ENCODE peak calls at places on chromosome 7, in ten cellular contexts. One of them, this sample, is unnamed.

GRCh38 chr7:94696981-94697670 is 41.2 kb upstream of the SGCE start:
- DNase-seq in non-pigmented ciliary epithelial cell: peak
- DNase-seq in kidney tubule cell: peak
- DNase-seq in NCI-H1105: no peak
- DNase-seq in foreskin fibroblast: peak
- DNase-seq in effector CD4-positive, alpha-beta T cell: no peak
- DNase-seq in heart right ventricle: no peak
- DNase-seq in NCI-H1417 treated with DMSO at 0.1 percent for 48 hours: no peak
- DNase-seq in fibroblast of gingiva: peak
- DNase-seq in stimulated activated naive CD8-positive, alpha-beta T cell treated with anti-CD3 and anti-CD28 coated beads, Interleukin-15, amount 100 ng/mL, for 72 hours: no peak
- DNase-seq in this sample: peak

GRCh38 chr7:129739427-129739826 is 127.9 kb downstream of the NRF1 start:
- DNase-seq in NCI-H1105: no peak
- DNase-seq in fibroblast of gingiva: no peak
- DNase-seq in heart right ventricle: no peak
- DNase-seq in non-pigmented ciliary epithelial cell: peak
- DNase-seq in kidney tubule cell: peak
- DNase-seq in foreskin fibroblast: peak
- DNase-seq in effector CD4-positive, alpha-beta T cell: no peak
- DNase-seq in NCI-H1417 treated with DMSO at 0.1 percent for 48 hours: no peak
- DNase-seq in stimulated activated naive CD8-positive, alpha-beta T cell treated with anti-CD3 and anti-CD28 coated beads, Interleukin-15, amount 100 ng/mL, for 72 hours: no peak
- DNase-seq in this sample: peak

GRCh38 chr7:79471283-79471682 is 17.8 kb upstream of the MAGI2 start:
- DNase-seq in heart right ventricle: no peak
- DNase-seq in effector CD4-positive, alpha-beta T cell: no peak
- DNase-seq in foreskin fibroblast: no peak
- DNase-seq in non-pigmented ciliary epithelial cell: no peak
- DNase-seq in stimulated activated naive CD8-positive, alpha-beta T cell treated with anti-CD3 and anti-CD28 coated beads, Interleukin-15, amount 100 ng/mL, for 72 hours: no peak
- DNase-seq in fibroblast of gingiva: no peak
- DNase-seq in kidney tubule cell: no peak
- DNase-seq in NCI-H1105: no peak
- DNase-seq in NCI-H1417 treated with DMSO at 0.1 percent for 48 hours: no peak
- DNase-seq in this sample: no peak

GRCh38 chr7:42502022-42502421 is 265.0 kb upstream of the GLI3 start:
- DNase-seq in NCI-H1105: no peak
- DNase-seq in effector CD4-positive, alpha-beta T cell: no peak
- DNase-seq in NCI-H1417 treated with DMSO at 0.1 percent for 48 hours: no peak
- DNase-seq in stimulated activated naive CD8-positive, alpha-beta T cell treated with anti-CD3 and anti-CD28 coated beads, Interleukin-15, amount 100 ng/mL, for 72 hours: no peak
- DNase-seq in heart right ventricle: no peak
- DNase-seq in foreskin fibroblast: no peak
- DNase-seq in fibroblast of gingiva: no peak
- DNase-seq in non-pigmented ciliary epithelial cell: peak
- DNase-seq in kidney tubule cell: peak
- DNase-seq in this sample: no peak

GRCh38 chr7:4025694-4026615 is 656.1 kb upstream of the FOXK1 start:
- DNase-seq in non-pigmented ciliary epithelial cell: no peak
- DNase-seq in effector CD4-positive, alpha-beta T cell: no peak
- DNase-seq in NCI-H1105: no peak
- DNase-seq in fibroblast of gingiva: no peak
- DNase-seq in NCI-H1417 treated with DMSO at 0.1 percent for 48 hours: no peak
- DNase-seq in foreskin fibroblast: no peak
- DNase-seq in kidney tubule cell: no peak
- DNase-seq in stimulated activated naive CD8-positive, alpha-beta T cell treated with anti-CD3 and anti-CD28 coated beads, Interleukin-15, amount 100 ng/mL, for 72 hours: no peak
- DNase-seq in heart right ventricle: no peak
- DNase-seq in this sample: no peak

GRCh38 chr7:100106633-100107032 is 5.2 kb downstream of the AP4M1 start:
- DNase-seq in stimulated activated naive CD8-positive, alpha-beta T cell treated with anti-CD3 and anti-CD28 coated beads, Interleukin-15, amount 100 ng/mL, for 72 hours: no peak
- DNase-seq in foreskin fibroblast: no peak
- DNase-seq in NCI-H1105: no peak
- DNase-seq in effector CD4-positive, alpha-beta T cell: no peak
- DNase-seq in non-pigmented ciliary epithelial cell: no peak
- DNase-seq in NCI-H1417 treated with DMSO at 0.1 percent for 48 hours: no peak
- DNase-seq in heart right ventricle: no peak
- DNase-seq in fibroblast of gingiva: no peak
- DNase-seq in kidney tubule cell: no peak
- DNase-seq in this sample: no peak

GRCh38 chr7:136034132-136034531 is 57.0 kb upstream of the MTPN start:
- DNase-seq in heart right ventricle: no peak
- DNase-seq in foreskin fibroblast: no peak
- DNase-seq in effector CD4-positive, alpha-beta T cell: no peak
- DNase-seq in kidney tubule cell: no peak
- DNase-seq in NCI-H1417 treated with DMSO at 0.1 percent for 48 hours: no peak
- DNase-seq in NCI-H1105: no peak
- DNase-seq in non-pigmented ciliary epithelial cell: no peak
- DNase-seq in stimulated activated naive CD8-positive, alpha-beta T cell treated with anti-CD3 and anti-CD28 coated beads, Interleukin-15, amount 100 ng/mL, for 72 hours: no peak
- DNase-seq in fibroblast of gingiva: no peak
- DNase-seq in this sample: no peak

GRCh38 chr7:140646931-140647647 is 6.5 kb upstream of the DENND2A start:
- DNase-seq in heart right ventricle: peak
- DNase-seq in effector CD4-positive, alpha-beta T cell: no peak
- DNase-seq in foreskin fibroblast: no peak
- DNase-seq in fibroblast of gingiva: peak
- DNase-seq in stimulated activated naive CD8-positive, alpha-beta T cell treated with anti-CD3 and anti-CD28 coated beads, Interleukin-15, amount 100 ng/mL, for 72 hours: peak
- DNase-seq in NCI-H1105: peak
- DNase-seq in non-pigmented ciliary epithelial cell: no peak
- DNase-seq in kidney tubule cell: peak
- DNase-seq in NCI-H1417 treated with DMSO at 0.1 percent for 48 hours: no peak
- DNase-seq in this sample: peak

GRCh38 chr7:151663382-151664100 is 143.8 kb upstream of the RHEB start:
- DNase-seq in effector CD4-positive, alpha-beta T cell: no peak
- DNase-seq in foreskin fibroblast: no peak
- DNase-seq in non-pigmented ciliary epithelial cell: no peak
- DNase-seq in NCI-H1105: no peak
- DNase-seq in NCI-H1417 treated with DMSO at 0.1 percent for 48 hours: no peak
- DNase-seq in stimulated activated naive CD8-positive, alpha-beta T cell treated with anti-CD3 and anti-CD28 coated beads, Interleukin-15, amount 100 ng/mL, for 72 hours: no peak
- DNase-seq in kidney tubule cell: no peak
- DNase-seq in fibroblast of gingiva: peak
- DNase-seq in heart right ventricle: no peak
- DNase-seq in this sample: no peak

GRCh38 chr7:94417921-94418320 is 23.2 kb downstream of the COL1A2 start:
- DNase-seq in NCI-H1417 treated with DMSO at 0.1 percent for 48 hours: no peak
- DNase-seq in non-pigmented ciliary epithelial cell: no peak
- DNase-seq in heart right ventricle: no peak
- DNase-seq in NCI-H1105: no peak
- DNase-seq in foreskin fibroblast: no peak
- DNase-seq in fibroblast of gingiva: peak
- DNase-seq in kidney tubule cell: no peak
- DNase-seq in stimulated activated naive CD8-positive, alpha-beta T cell treated with anti-CD3 and anti-CD28 coated beads, Interleukin-15, amount 100 ng/mL, for 72 hours: no peak
- DNase-seq in effector CD4-positive, alpha-beta T cell: no peak
- DNase-seq in this sample: no peak

GRCh38 chr7:120402368-120402767 is 129.4 kb downstream of the KCND2 start:
- DNase-seq in effector CD4-positive, alpha-beta T cell: no peak
- DNase-seq in NCI-H1417 treated with DMSO at 0.1 percent for 48 hours: no peak
- DNase-seq in fibroblast of gingiva: no peak
- DNase-seq in stimulated activated naive CD8-positive, alpha-beta T cell treated with anti-CD3 and anti-CD28 coated beads, Interleukin-15, amount 100 ng/mL, for 72 hours: no peak
- DNase-seq in foreskin fibroblast: no peak
- DNase-seq in heart right ventricle: no peak
- DNase-seq in NCI-H1105: no peak
- DNase-seq in kidney tubule cell: peak
- DNase-seq in non-pigmented ciliary epithelial cell: peak
- DNase-seq in this sample: no peak

GRCh38 chr7:85067371-85067770 is 119.5 kb downstream of the SEMA3D start:
- DNase-seq in heart right ventricle: no peak
- DNase-seq in effector CD4-positive, alpha-beta T cell: no peak
- DNase-seq in fibroblast of gingiva: no peak
- DNase-seq in stimulated activated naive CD8-positive, alpha-beta T cell treated with anti-CD3 and anti-CD28 coated beads, Interleukin-15, amount 100 ng/mL, for 72 hours: no peak
- DNase-seq in foreskin fibroblast: no peak
- DNase-seq in non-pigmented ciliary epithelial cell: no peak
- DNase-seq in NCI-H1417 treated with DMSO at 0.1 percent for 48 hours: no peak
- DNase-seq in NCI-H1105: no peak
- DNase-seq in kidney tubule cell: no peak
- DNase-seq in this sample: no peak

GRCh38 chr7:11212816-11213215 is 239.1 kb downstream of the PHF14 start:
- DNase-seq in foreskin fibroblast: no peak
- DNase-seq in stimulated activated naive CD8-positive, alpha-beta T cell treated with anti-CD3 and anti-CD28 coated beads, Interleukin-15, amount 100 ng/mL, for 72 hours: no peak
- DNase-seq in NCI-H1417 treated with DMSO at 0.1 percent for 48 hours: no peak
- DNase-seq in NCI-H1105: peak
- DNase-seq in fibroblast of gingiva: peak
- DNase-seq in effector CD4-positive, alpha-beta T cell: no peak
- DNase-seq in kidney tubule cell: no peak
- DNase-seq in non-pigmented ciliary epithelial cell: no peak
- DNase-seq in heart right ventricle: no peak
- DNase-seq in this sample: no peak

GRCh38 chr7:129786825-129787563 is 165.8 kb downstream of the UBE2H start:
- DNase-seq in fibroblast of gingiva: no peak
- DNase-seq in stimulated activated naive CD8-positive, alpha-beta T cell treated with anti-CD3 and anti-CD28 coated beads, Interleukin-15, amount 100 ng/mL, for 72 hours: no peak
- DNase-seq in effector CD4-positive, alpha-beta T cell: no peak
- DNase-seq in NCI-H1105: no peak
- DNase-seq in heart right ventricle: no peak
- DNase-seq in NCI-H1417 treated with DMSO at 0.1 percent for 48 hours: no peak
- DNase-seq in non-pigmented ciliary epithelial cell: no peak
- DNase-seq in foreskin fibroblast: no peak
- DNase-seq in kidney tubule cell: no peak
- DNase-seq in this sample: no peak

GRCh38 chr7:38728145-38728544 is 97.0 kb upstream of the AMPH start:
- DNase-seq in NCI-H1105: no peak
- DNase-seq in stimulated activated naive CD8-positive, alpha-beta T cell treated with anti-CD3 and anti-CD28 coated beads, Interleukin-15, amount 100 ng/mL, for 72 hours: no peak
- DNase-seq in heart right ventricle: no peak
- DNase-seq in effector CD4-positive, alpha-beta T cell: no peak
- DNase-seq in kidney tubule cell: peak
- DNase-seq in fibroblast of gingiva: no peak
- DNase-seq in non-pigmented ciliary epithelial cell: no peak
- DNase-seq in NCI-H1417 treated with DMSO at 0.1 percent for 48 hours: no peak
- DNase-seq in foreskin fibroblast: no peak
- DNase-seq in this sample: no peak

GRCh38 chr7:34165927-34166550 is 260.7 kb downstream of the BMPER start:
- DNase-seq in effector CD4-positive, alpha-beta T cell: no peak
- DNase-seq in foreskin fibroblast: peak
- DNase-seq in non-pigmented ciliary epithelial cell: peak
- DNase-seq in heart right ventricle: no peak
- DNase-seq in NCI-H1417 treated with DMSO at 0.1 percent for 48 hours: no peak
- DNase-seq in kidney tubule cell: peak
- DNase-seq in NCI-H1105: no peak
- DNase-seq in fibroblast of gingiva: peak
- DNase-seq in stimulated activated naive CD8-positive, alpha-beta T cell treated with anti-CD3 and anti-CD28 coated beads, Interleukin-15, amount 100 ng/mL, for 72 hours: no peak
- DNase-seq in this sample: no peak

GRCh38 chr7:128161466-128162125 is 79.5 kb upstream of the LEP start:
- DNase-seq in non-pigmented ciliary epithelial cell: no peak
- DNase-seq in fibroblast of gingiva: no peak
- DNase-seq in NCI-H1417 treated with DMSO at 0.1 percent for 48 hours: no peak
- DNase-seq in NCI-H1105: no peak
- DNase-seq in effector CD4-positive, alpha-beta T cell: no peak
- DNase-seq in foreskin fibroblast: no peak
- DNase-seq in heart right ventricle: no peak
- DNase-seq in kidney tubule cell: no peak
- DNase-seq in stimulated activated naive CD8-positive, alpha-beta T cell treated with anti-CD3 and anti-CD28 coated beads, Interleukin-15, amount 100 ng/mL, for 72 hours: no peak
- DNase-seq in this sample: no peak

GRCh38 chr7:24323961-24324480 is 40.0 kb downstream of the NPY start:
- DNase-seq in kidney tubule cell: no peak
- DNase-seq in foreskin fibroblast: no peak
- DNase-seq in effector CD4-positive, alpha-beta T cell: no peak
- DNase-seq in fibroblast of gingiva: no peak
- DNase-seq in stimulated activated naive CD8-positive, alpha-beta T cell treated with anti-CD3 and anti-CD28 coated beads, Interleukin-15, amount 100 ng/mL, for 72 hours: no peak
- DNase-seq in NCI-H1105: no peak
- DNase-seq in heart right ventricle: no peak
- DNase-seq in NCI-H1417 treated with DMSO at 0.1 percent for 48 hours: no peak
- DNase-seq in non-pigmented ciliary epithelial cell: no peak
- DNase-seq in this sample: no peak

GRCh38 chr7:39667354-39667923 is 44.1 kb downstream of the RALA start:
- DNase-seq in foreskin fibroblast: peak
- DNase-seq in NCI-H1105: no peak
- DNase-seq in non-pigmented ciliary epithelial cell: no peak
- DNase-seq in heart right ventricle: no peak
- DNase-seq in NCI-H1417 treated with DMSO at 0.1 percent for 48 hours: no peak
- DNase-seq in stimulated activated naive CD8-positive, alpha-beta T cell treated with anti-CD3 and anti-CD28 coated beads, Interleukin-15, amount 100 ng/mL, for 72 hours: no peak
- DNase-seq in fibroblast of gingiva: peak
- DNase-seq in effector CD4-positive, alpha-beta T cell: no peak
- DNase-seq in kidney tubule cell: no peak
- DNase-seq in this sample: no peak

GRCh38 chr7:153521370-153521769 is 530.8 kb upstream of the DPP6 start:
- DNase-seq in effector CD4-positive, alpha-beta T cell: no peak
- DNase-seq in kidney tubule cell: no peak
- DNase-seq in NCI-H1417 treated with DMSO at 0.1 percent for 48 hours: no peak
- DNase-seq in stimulated activated naive CD8-positive, alpha-beta T cell treated with anti-CD3 and anti-CD28 coated beads, Interleukin-15, amount 100 ng/mL, for 72 hours: no peak
- DNase-seq in foreskin fibroblast: no peak
- DNase-seq in non-pigmented ciliary epithelial cell: no peak
- DNase-seq in fibroblast of gingiva: no peak
- DNase-seq in heart right ventricle: no peak
- DNase-seq in NCI-H1105: no peak
- DNase-seq in this sample: no peak

GRCh38 chr7:48962821-48963505 is 38.6 kb downstream of the CDC14C start:
- DNase-seq in kidney tubule cell: peak
- DNase-seq in non-pigmented ciliary epithelial cell: peak
- DNase-seq in fibroblast of gingiva: no peak
- DNase-seq in effector CD4-positive, alpha-beta T cell: no peak
- DNase-seq in heart right ventricle: no peak
- DNase-seq in stimulated activated naive CD8-positive, alpha-beta T cell treated with anti-CD3 and anti-CD28 coated beads, Interleukin-15, amount 100 ng/mL, for 72 hours: no peak
- DNase-seq in foreskin fibroblast: no peak
- DNase-seq in NCI-H1105: no peak
- DNase-seq in NCI-H1417 treated with DMSO at 0.1 percent for 48 hours: no peak
- DNase-seq in this sample: peak

GRCh38 chr7:158405324-158405723 is 182.3 kb downstream of the PTPRN2 start:
- DNase-seq in fibroblast of gingiva: no peak
- DNase-seq in NCI-H1105: no peak
- DNase-seq in foreskin fibroblast: no peak
- DNase-seq in non-pigmented ciliary epithelial cell: no peak
- DNase-seq in stimulated activated naive CD8-positive, alpha-beta T cell treated with anti-CD3 and anti-CD28 coated beads, Interleukin-15, amount 100 ng/mL, for 72 hours: no peak
- DNase-seq in effector CD4-positive, alpha-beta T cell: no peak
- DNase-seq in kidney tubule cell: no peak
- DNase-seq in heart right ventricle: no peak
- DNase-seq in NCI-H1417 treated with DMSO at 0.1 percent for 48 hours: no peak
- DNase-seq in this sample: no peak

GRCh38 chr7:12403287-12404181 is at the start of gene VWDE:
- DNase-seq in foreskin fibroblast: no peak
- DNase-seq in fibroblast of gingiva: no peak
- DNase-seq in non-pigmented ciliary epithelial cell: no peak
- DNase-seq in effector CD4-positive, alpha-beta T cell: peak
- DNase-seq in stimulated activated naive CD8-positive, alpha-beta T cell treated with anti-CD3 and anti-CD28 coated beads, Interleukin-15, amount 100 ng/mL, for 72 hours: peak
- DNase-seq in NCI-H1417 treated with DMSO at 0.1 percent for 48 hours: peak
- DNase-seq in kidney tubule cell: peak
- DNase-seq in NCI-H1105: peak
- DNase-seq in heart right ventricle: peak
- DNase-seq in this sample: peak

GRCh38 chr7:73698410-73698809 is 15.0 kb downstream of the BUD23 start:
- DNase-seq in heart right ventricle: no peak
- DNase-seq in stimulated activated naive CD8-positive, alpha-beta T cell treated with anti-CD3 and anti-CD28 coated beads, Interleukin-15, amount 100 ng/mL, for 72 hours: no peak
- DNase-seq in foreskin fibroblast: no peak
- DNase-seq in effector CD4-positive, alpha-beta T cell: no peak
- DNase-seq in NCI-H1105: no peak
- DNase-seq in fibroblast of gingiva: no peak
- DNase-seq in non-pigmented ciliary epithelial cell: no peak
- DNase-seq in NCI-H1417 treated with DMSO at 0.1 percent for 48 hours: no peak
- DNase-seq in kidney tubule cell: no peak
- DNase-seq in this sample: no peak

GRCh38 chr7:25770235-25770634 is 381.8 kb upstream of the NFE2L3 start:
- DNase-seq in kidney tubule cell: no peak
- DNase-seq in NCI-H1417 treated with DMSO at 0.1 percent for 48 hours: no peak
- DNase-seq in stimulated activated naive CD8-positive, alpha-beta T cell treated with anti-CD3 and anti-CD28 coated beads, Interleukin-15, amount 100 ng/mL, for 72 hours: no peak
- DNase-seq in foreskin fibroblast: no peak
- DNase-seq in non-pigmented ciliary epithelial cell: no peak
- DNase-seq in NCI-H1105: no peak
- DNase-seq in fibroblast of gingiva: no peak
- DNase-seq in heart right ventricle: no peak
- DNase-seq in effector CD4-positive, alpha-beta T cell: no peak
- DNase-seq in this sample: no peak

GRCh38 chr7:73528204-73528603 is 6.1 kb upstream of the BAZ1B start:
- DNase-seq in NCI-H1105: no peak
- DNase-seq in NCI-H1417 treated with DMSO at 0.1 percent for 48 hours: no peak
- DNase-seq in fibroblast of gingiva: no peak
- DNase-seq in non-pigmented ciliary epithelial cell: no peak
- DNase-seq in heart right ventricle: no peak
- DNase-seq in effector CD4-positive, alpha-beta T cell: no peak
- DNase-seq in stimulated activated naive CD8-positive, alpha-beta T cell treated with anti-CD3 and anti-CD28 coated beads, Interleukin-15, amount 100 ng/mL, for 72 hours: no peak
- DNase-seq in foreskin fibroblast: no peak
- DNase-seq in kidney tubule cell: no peak
- DNase-seq in this sample: no peak

GRCh38 chr7:112362053-112362650 is 88.1 kb upstream of the IFRD1 start:
- DNase-seq in kidney tubule cell: no peak
- DNase-seq in fibroblast of gingiva: no peak
- DNase-seq in effector CD4-positive, alpha-beta T cell: no peak
- DNase-seq in NCI-H1105: no peak
- DNase-seq in heart right ventricle: no peak
- DNase-seq in stimulated activated naive CD8-positive, alpha-beta T cell treated with anti-CD3 and anti-CD28 coated beads, Interleukin-15, amount 100 ng/mL, for 72 hours: no peak
- DNase-seq in NCI-H1417 treated with DMSO at 0.1 percent for 48 hours: peak
- DNase-seq in foreskin fibroblast: no peak
- DNase-seq in non-pigmented ciliary epithelial cell: no peak
- DNase-seq in this sample: no peak

GRCh38 chr7:107232568-107233090 is 63.8 kb downstream of the HBP1 start:
- DNase-seq in foreskin fibroblast: peak
- DNase-seq in effector CD4-positive, alpha-beta T cell: no peak
- DNase-seq in NCI-H1417 treated with DMSO at 0.1 percent for 48 hours: no peak
- DNase-seq in fibroblast of gingiva: peak
- DNase-seq in stimulated activated naive CD8-positive, alpha-beta T cell treated with anti-CD3 and anti-CD28 coated beads, Interleukin-15, amount 100 ng/mL, for 72 hours: no peak
- DNase-seq in kidney tubule cell: peak
- DNase-seq in heart right ventricle: no peak
- DNase-seq in non-pigmented ciliary epithelial cell: peak
- DNase-seq in NCI-H1105: no peak
- DNase-seq in this sample: no peak